ENCODE peak calls at places on chromosomes 6 and 20, in four cellular contexts. B is OCI-LY7, H is mammary epithelial cell, F is nephron progenitor cell. L is an unnamed sample.

GRCh38 chr6:11766056-11766455 is 12.5 kb downstream of the ADTRP start:
- DNase-seq in B (no peak), H (peak; percentile 19), F (no peak), L (no peak)

GRCh38 chr20:19540401-19540800 is 217.7 kb upstream of the RIN2 start:
- DNase-seq in B (no peak), H (no peak), F (no peak), L (peak; percentile 76)

GRCh38 chr6:53056273-53056672 is 8.9 kb upstream of the FBXO9 start:
- DNase-seq in B (no peak), H (no peak), F (no peak), L (no peak)

GRCh38 chr6:73249998-73250397 is 13.0 kb downstream of the KHDC1 start:
- DNase-seq in B (no peak), H (no peak), F (no peak), L (no peak)

GRCh38 chr6:155341130-155341828 is 27.0 kb upstream of the TFB1M start:
- DNase-seq in B (no peak), H (peak; percentile 89), F (no peak), L (no peak)

GRCh38 chr6:17865798-17866725 is 121.4 kb downstream of the KIF13A start:
- DNase-seq in B (no peak), H (peak; percentile 99), F (peak; percentile 3), L (no peak)

GRCh38 chr20:61296629-61297019 is 44.6 kb downstream of the CDH4 start:
- DNase-seq in B (no peak), H (no peak), F (no peak), L (no peak)

GRCh38 chr6:26475823-26476729 is 18.3 kb downstream of the BTN2A1 start:
- DNase-seq in B (no peak), H (no peak), F (no peak), L (no peak)

GRCh38 chr6:100876251-100876650 is 4.9 kb downstream of the ASCC3 start:
- DNase-seq in B (no peak), H (no peak), F (no peak), L (no peak)

GRCh38 chr6:105781248-105781647 is 304.9 kb upstream of the PRDM1 start:
- DNase-seq in B (no peak), H (peak; percentile 85), F (no peak), L (peak; percentile 58)

GRCh38 chr20:35871311-35871771 is 83.0 kb downstream of the SCAND1 start:
- DNase-seq in B (no peak), H (peak; percentile 51), F (no peak), L (no peak)

DNA sequence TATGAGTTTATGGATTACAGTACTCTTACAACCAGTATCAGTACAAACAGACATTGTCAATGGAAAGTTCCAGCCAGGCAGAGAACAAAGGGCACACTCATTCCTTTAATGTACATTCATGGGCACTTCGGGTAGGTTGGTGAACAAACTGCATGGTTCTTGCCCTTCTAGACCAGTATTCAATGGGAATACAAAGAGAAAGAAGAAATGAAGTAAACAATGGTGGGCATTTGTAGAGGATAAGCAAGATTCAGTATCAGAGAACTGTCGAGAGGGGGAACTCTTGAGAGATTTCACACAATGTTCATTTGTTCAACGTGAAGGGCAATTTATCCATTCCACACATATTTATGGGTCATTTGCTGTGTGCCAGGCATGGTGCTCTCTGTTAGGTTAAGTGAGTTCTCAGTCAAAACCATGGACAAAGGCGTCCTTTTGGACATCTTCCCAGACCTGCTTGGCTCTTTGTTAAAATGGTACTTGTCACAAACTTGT is 714.8 kb downstream of the DHX35 start:
- DNase-seq in B (no peak), H (peak; percentile 12), F (no peak), L (no peak)
- TF ChIP-seq CTCF in B (peak; percentile 57), H (peak; percentile 17), F (peak; percentile 9), L (no peak)

GRCh38 chr20:10427060-10427692 is 6.8 kb downstream of the MKKS start:
- DNase-seq in B (peak; percentile 52), H (peak; percentile 47), F (peak; percentile 56), L (peak; percentile 66)
- TF ChIP-seq CTCF in B (peak; percentile 98), H (peak; percentile 90), F (peak; percentile 79), L (peak; percentile 82)

GRCh38 chr6:6407061-6407723 is 86.7 kb upstream of the F13A1 start:
- DNase-seq in B (peak; percentile 92), H (no peak), F (no peak), L (no peak)
- TF ChIP-seq CTCF in B (no peak), H (no peak), F (no peak), L (no peak)

DNA sequence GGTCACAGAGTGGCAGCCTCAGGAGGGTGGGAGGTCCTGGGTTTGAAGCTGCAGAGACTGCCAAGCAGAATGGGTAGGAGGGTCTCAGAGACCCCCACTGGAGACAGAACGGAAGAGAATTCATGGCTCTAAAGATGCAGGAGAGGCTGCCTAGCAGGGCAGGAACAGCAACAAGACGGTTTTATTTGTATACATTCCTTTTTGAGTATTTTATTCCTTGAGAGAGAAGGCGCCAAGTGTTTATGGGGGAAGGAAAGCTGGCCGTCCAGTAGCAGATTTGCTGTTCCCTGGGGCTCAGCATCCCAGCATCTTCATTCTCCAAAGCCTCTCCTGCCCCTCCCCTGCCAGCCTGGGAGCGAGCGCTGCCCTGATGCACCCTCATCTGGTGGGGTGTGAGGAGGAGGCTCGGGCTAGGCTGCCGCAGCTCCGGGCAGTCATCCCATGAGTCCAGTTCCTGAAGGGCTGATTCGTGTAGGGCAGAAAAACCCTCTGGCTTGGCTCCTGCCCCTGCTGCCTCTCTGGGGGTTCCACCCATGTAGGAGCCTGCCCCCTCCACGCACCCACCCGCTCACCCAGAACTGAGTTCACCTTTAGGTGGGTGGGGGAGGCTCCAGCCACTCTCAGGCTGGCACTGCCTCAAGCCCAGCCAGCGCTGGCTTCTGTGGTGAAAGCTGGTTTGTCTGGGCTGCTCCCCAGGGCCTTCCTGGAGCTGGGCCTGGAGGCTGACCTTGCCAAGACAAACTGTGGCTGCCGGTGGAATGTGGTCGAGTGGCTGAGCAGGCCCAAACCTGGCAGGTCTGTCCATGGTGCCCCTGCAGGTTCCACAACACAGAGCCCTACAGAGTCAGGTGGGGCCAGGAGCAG is 32.4 kb downstream of the CPXM1 start:
- DNase-seq in B (no peak), H (peak; percentile 85), F (no peak), L (no peak)
- TF ChIP-seq CTCF in B (no peak), H (no peak), F (no peak), L (no peak)

GRCh38 chr20:52845044-52845443 is 127.1 kb upstream of the TSHZ2 start:
- DNase-seq in B (no peak), H (no peak), F (no peak), L (no peak)

GRCh38 chr20:52847739-52848359 is 124.3 kb upstream of the TSHZ2 start:
- DNase-seq in B (no peak), H (no peak), F (no peak), L (no peak)

GRCh38 chr20:52852695-52853094 is 119.5 kb upstream of the TSHZ2 start:
- DNase-seq in B (no peak), H (no peak), F (no peak), L (no peak)

DNA sequence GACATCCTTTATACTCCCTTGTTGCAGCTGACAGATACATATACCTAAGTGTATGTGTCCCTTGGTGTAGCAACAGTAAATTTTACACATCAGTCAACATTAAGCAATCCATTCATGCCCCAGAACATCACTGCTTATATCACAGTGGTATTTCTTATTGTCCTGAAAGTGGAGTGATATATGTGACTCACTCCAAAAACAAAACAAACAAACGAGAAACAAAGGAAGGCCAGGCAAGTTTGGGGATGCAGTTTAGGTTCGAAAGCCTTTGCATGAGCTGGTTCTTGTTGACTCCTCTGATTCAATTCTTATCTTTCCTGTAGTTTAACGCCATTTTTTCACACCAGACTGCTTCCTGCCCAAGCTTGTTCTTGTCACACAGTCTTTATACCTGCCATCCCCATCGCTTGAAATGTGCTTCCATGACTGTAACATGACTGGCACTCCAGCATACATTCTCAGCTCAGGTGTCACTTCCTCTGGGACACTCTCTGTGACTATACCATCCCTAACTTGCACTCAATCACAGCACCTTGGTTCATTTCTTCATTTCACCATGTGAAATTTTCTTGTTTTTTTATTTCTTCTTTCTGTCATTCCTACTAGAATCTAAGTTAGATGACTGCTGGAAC is 125.0 kb upstream of the TSHZ2 start:
- DNase-seq in B (no peak), H (peak; percentile 79), F (no peak), L (no peak)
- TF ChIP-seq CTCF in B (no peak), H (no peak), F (no peak), L (no peak)

GRCh38 chr6:43972179-43972914 is 154.9 kb downstream of the MRPL14 start:
- DNase-seq in B (no peak), H (peak; percentile 47), F (no peak), L (no peak)
- TF ChIP-seq CTCF in B (no peak), H (no peak), F (no peak), L (no peak)

GRCh38 chr6:32113386-32114352 is 4.5 kb upstream of the TNXB start:
- DNase-seq in B (no peak), H (no peak), F (peak; percentile 40), L (no peak)
- TF ChIP-seq CTCF in B (no peak), H (no peak), F (no peak), L (no peak)

L was measured in activated CD8-positive, alpha-beta T cell treated with anti-CD3 and anti-CD28 coated beads for 36 hours.